ENCODE peak calls at places on chromosomes 5 and 9, in six cellular contexts. B is IMR-90; L is naive thymus-derived CD4-positive, alpha-beta T cell; O is mammary epithelial cell; E is left ventricle myocardium inferior; S is cardiac muscle cell. I is an unnamed sample.

GRCh38 chr5:61450880-61451279 is 118.8 kb downstream of the ZSWIM6 start:
- DNase-seq in B (peak; percentile 51), L (no peak), O (peak; percentile 31), E (no peak), S (peak; percentile 63), I (no peak)

GRCh38 chr5:181187500-181188213 is 17.3 kb downstream of the TRIM7 start:
- DNase-seq in B (peak; percentile 80), L (no peak), O (peak; percentile 83), E (peak; percentile 75), S (peak; percentile 81), I (peak; percentile 82)

GRCh38 chr9:86324308-86324707 is 29.9 kb downstream of the TUT7 start:
- DNase-seq in B (peak; percentile 75), L (no peak), O (no peak), E (no peak), S (peak; percentile 79), I (no peak)

GRCh38 chr9:97109194-97109811 is 70.4 kb upstream of the CTSV start:
- DNase-seq in B (peak; percentile 6), L (no peak), O (peak; percentile 69), E (no peak), S (peak; percentile 71), I (peak; percentile 81)

GRCh38 chr9:111939322-111939721 is 42.7 kb downstream of the UGCG start:
- DNase-seq in B (no peak), L (no peak), O (no peak), E (no peak), S (no peak), I (no peak)

GRCh38 chr5:90308787-90309585 is 100.6 kb downstream of the CETN3 start:
- DNase-seq in B (no peak), L (no peak), O (no peak), E (no peak), S (no peak), I (peak; percentile 52)

GRCh38 chr5:149833116-149833827 is 103.2 kb downstream of the PPARGC1B start:
- DNase-seq in B (no peak), L (no peak), O (no peak), E (no peak), S (no peak), I (no peak)

GRCh38 chr9:130265431-130266235 is at the start of gene HMCN2:
- DNase-seq in B (no peak), L (no peak), O (peak; percentile 23), E (peak; percentile 56), S (peak; percentile 29), I (no peak)

GRCh38 chr9:92669527-92669889 is 423 bp downstream of the IPPK start:
- DNase-seq in B (no peak), L (peak; percentile 17), O (no peak), E (no peak), S (no peak), I (peak; percentile 13)

GRCh38 chr5:10376530-10376929 is 23.0 kb downstream of the MARCHF6 start:
- DNase-seq in B (no peak), L (no peak), O (no peak), E (no peak), S (no peak), I (peak; percentile 22)

GRCh38 chr9:95857122-95857521 is 18.4 kb upstream of the ERCC6L2 start:
- DNase-seq in B (peak; percentile 87), L (no peak), O (peak; percentile 65), E (no peak), S (peak; percentile 90), I (peak; percentile 43)

GRCh38 chr9:124675261-124676158 is 95.6 kb downstream of the NR6A1 start:
- DNase-seq in B (no peak), L (no peak), O (no peak), E (no peak), S (no peak), I (no peak)

GRCh38 chr9:109416135-109416706 is 81.9 kb downstream of the PTPN3 start:
- DNase-seq in B (no peak), L (no peak), O (no peak), E (no peak), S (no peak), I (no peak)

GRCh38 chr9:127987103-127987614 is 6.4 kb upstream of the EEIG1 start:
- DNase-seq in B (no peak), L (no peak), O (peak; percentile 63), E (peak; percentile 66), S (no peak), I (no peak)

GRCh38 chr5:94993501-94993900 is 291.4 kb downstream of the MCTP1 start:
- DNase-seq in B (no peak), L (no peak), O (no peak), E (no peak), S (no peak), I (no peak)

GRCh38 chr9:124215551-124215910 is 42.2 kb upstream of the NEK6 start:
- DNase-seq in B (no peak), L (no peak), O (no peak), E (no peak), S (no peak), I (no peak)

GRCh38 chr5:2780421-2781171 is 29.1 kb upstream of the IRX2 start:
- DNase-seq in B (no peak), L (no peak), O (peak; percentile 87), E (no peak), S (no peak), I (peak; percentile 90)

GRCh38 chr5:150322202-150322601 is 19.5 kb upstream of the ARSI start:
- DNase-seq in B (peak; percentile 87), L (no peak), O (peak; percentile 85), E (no peak), S (no peak), I (no peak)

DNA sequence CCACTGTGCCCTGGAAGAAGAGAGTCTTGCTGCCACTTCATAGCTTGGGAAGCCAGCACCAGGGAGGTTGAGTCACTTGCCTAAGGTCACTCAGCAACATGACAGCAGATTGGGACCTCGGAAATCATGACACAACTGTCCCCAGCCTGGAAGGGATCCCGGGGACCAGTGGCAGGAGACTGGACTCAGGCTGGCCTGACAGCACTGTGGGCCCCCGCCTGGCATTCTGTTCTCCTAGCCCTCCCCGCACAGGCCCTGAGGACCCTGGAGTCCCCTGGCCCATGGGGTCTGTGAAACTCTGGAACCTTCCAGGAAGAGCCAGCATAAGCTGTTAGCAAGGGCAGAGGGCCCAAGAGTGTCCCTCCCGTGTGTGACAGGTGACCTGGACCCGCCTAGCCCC is 64.9 kb downstream of the COL5A1 start:
- DNase-seq in B (peak; percentile 28), L (no peak), O (no peak), E (no peak), S (no peak), I (no peak)
- H3K27me3 ChIP-seq in B (no peaks in the 10 kb centered on the region), L (no peaks in the 10 kb centered on the region), O (no peaks in the 10 kb centered on the region), E (peaks cover 4% of the 10 kb centered on the region), S (no peaks in the 10 kb centered on the region), I (no peaks in the 10 kb centered on the region)

DNA sequence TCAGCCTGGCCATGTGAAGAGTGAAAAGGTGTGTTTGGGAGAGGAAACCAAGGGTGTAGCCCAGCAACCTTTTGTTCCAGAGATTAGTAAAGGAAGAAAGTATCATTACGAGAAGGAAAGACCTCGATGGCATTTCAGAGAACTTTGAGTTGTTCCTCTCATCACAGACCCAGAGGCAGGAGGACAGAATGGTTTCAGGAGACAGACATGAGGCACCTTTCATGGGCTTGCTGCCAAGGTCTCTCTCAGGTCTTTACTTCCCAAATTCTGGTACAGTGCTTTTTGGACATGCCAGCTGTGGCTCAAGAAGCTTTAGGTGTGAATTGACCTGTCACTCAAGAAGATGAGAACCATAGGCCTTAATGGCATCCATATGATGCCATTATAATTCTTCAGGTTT is 2.8 kb upstream of the MCC start:
- DNase-seq in B (no peak), L (no peak), O (no peak), E (no peak), S (no peak), I (no peak)
- H3K27me3 ChIP-seq in B (no peaks in the 10 kb centered on the region), L (peaks cover 4% of the 10 kb centered on the region), O (no peaks in the 10 kb centered on the region), E (peaks cover 55% of the 10 kb centered on the region), S (peaks cover 25% of the 10 kb centered on the region), I (no peaks in the 10 kb centered on the region)

GRCh38 chr5:135576075-135576599 is 2.7 kb downstream of the CXCL14 start:
- DNase-seq in B (peak; percentile 33), L (no peak), O (no peak), E (no peak), S (peak; percentile 31), I (no peak)
- H3K27me3 ChIP-seq in B (peaks cover 57% of the 10 kb centered on the region), L (no peaks in the 10 kb centered on the region), O (no peaks in the 10 kb centered on the region), E (peaks cover 96% of the 10 kb centered on the region), S (peaks cover 51% of the 10 kb centered on the region), I (no peaks in the 10 kb centered on the region)

GRCh38 chr9:136129176-136129575 is 10.5 kb upstream of the TMEM250 start:
- DNase-seq in B (no peak), L (no peak), O (no peak), E (no peak), S (no peak), I (no peak)

GRCh38 chr9:136124976-136125692 is 6.5 kb upstream of the TMEM250 start:
- DNase-seq in B (no peak), L (no peak), O (no peak), E (no peak), S (no peak), I (no peak)

GRCh38 chr9:136131629-136132499 is 13.2 kb upstream of the TMEM250 start:
- DNase-seq in B (no peak), L (no peak), O (no peak), E (no peak), S (no peak), I (no peak)

GRCh38 chr9:136128436-136128835 is 9.8 kb upstream of the TMEM250 start:
- DNase-seq in B (no peak), L (no peak), O (no peak), E (no peak), S (no peak), I (no peak)

DNA sequence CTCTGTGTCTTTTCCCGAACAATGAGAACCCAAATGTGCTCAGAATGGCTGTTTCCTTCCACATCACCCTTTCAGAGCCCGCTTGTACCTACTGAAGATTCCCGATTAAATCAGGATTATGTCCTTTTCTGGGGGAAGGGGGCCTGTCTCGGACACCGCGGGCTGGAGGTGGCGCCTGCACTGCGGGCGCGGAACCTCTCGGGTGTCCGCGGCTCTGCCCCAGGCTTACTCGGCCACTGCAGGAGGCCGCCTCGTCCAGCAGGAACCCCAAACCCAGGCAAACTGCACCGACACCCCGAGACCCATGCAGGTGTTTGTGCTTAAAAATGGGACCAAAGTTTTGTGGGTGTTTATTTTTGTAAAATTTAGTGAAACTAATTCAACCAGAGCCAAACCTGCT is 8.6 kb upstream of the TMEM250 start:
- DNase-seq in B (no peak), L (no peak), O (no peak), E (no peak), S (no peak), I (no peak)
- H3K27me3 ChIP-seq in B (peaks cover 71% of the 10 kb centered on the region), L (no peaks in the 10 kb centered on the region), O (no peaks in the 10 kb centered on the region), E (peaks cover 64% of the 10 kb centered on the region), S (peaks cover 18% of the 10 kb centered on the region), I (no peaks in the 10 kb centered on the region)